ENCODE peak calls at places on chromosome 17, in five cellular contexts. C is mesenchymal stem cell, U is IMR-90, B is neuronal stem cell, Y is H1. X is an unnamed sample.

GRCh38 chr17:2068589-2069051 is 13.7 kb downstream of the HIC1 start:
- DNase-seq in Y (no peak), C (peak), U (peak), B (no peak), X (no peak)

GRCh38 chr17:61443475-61443882 is 8.7 kb upstream of the TBX4 start:
- DNase-seq in U (no peak), B (no peak), Y (peak), C (no peak), X (peak)

GRCh38 chr17:17757391-17757791 is 76.1 kb downstream of the RAI1 start:
- DNase-seq in B (no peak), U (no peak), Y (no peak), C (no peak), X (no peak)

GRCh38 chr17:69357701-69358100 is 30.8 kb upstream of the ABCA5 start:
- DNase-seq in U (no peak), C (no peak), B (no peak), Y (no peak), X (no peak)

GRCh38 chr17:2634361-2634960 is 41.0 kb downstream of the PAFAH1B1 start:
- DNase-seq in B (no peak), Y (no peak), U (peak), C (peak), X (peak)

GRCh38 chr17:4827399-4827798 is 5.7 kb upstream of the MINK1 start:
- DNase-seq in U (no peak), C (no peak), B (no peak), Y (no peak), X (no peak)

GRCh38 chr17:79954281-79955166 is 81.1 kb downstream of the TBC1D16 start:
- DNase-seq in U (no peak), B (no peak), Y (no peak), C (no peak), X (peak)

GRCh38 chr17:82458885-82459424 is 414 bp downstream of the NARF start:
- DNase-seq in U (peak), C (peak), B (no peak), Y (no peak), X (no peak)

GRCh38 chr17:48194097-48194550 is 86.6 kb downstream of the SNX11 start:
- DNase-seq in B (no peak), C (peak), U (peak), Y (no peak), X (no peak)

GRCh38 chr17:19238167-19238505 is 970 bp downstream of the EPN2 start:
- DNase-seq in Y (peak), U (no peak), B (peak), C (peak), X (peak)

GRCh38 chr17:18002171-18002570 is 29.5 kb downstream of the DRC3 start:
- DNase-seq in C (peak), B (no peak), Y (no peak), U (peak), X (no peak)

GRCh38 chr17:45256114-45256966 is 5.6 kb downstream of the SPATA32 start:
- DNase-seq in C (no peak), B (no peak), Y (no peak), U (no peak), X (peak)

GRCh38 chr17:58325289-58325726 is 3.3 kb downstream of the TSPOAP1 start:
- DNase-seq in B (no peak), U (no peak), Y (peak), C (no peak), X (peak)

GRCh38 chr17:15742921-15743320 is 10.8 kb downstream of the TBC1D26 start:
- DNase-seq in B (no peak), Y (no peak), U (no peak), C (no peak), X (no peak)

GRCh38 chr17:63222655-63223054 is 223.5 kb downstream of the CYB561 start:
- DNase-seq in Y (no peak), U (peak), C (peak), B (no peak), X (no peak)

GRCh38 chr17:47729486-47729885 is 3.5 kb upstream of the TBX21 start:
- DNase-seq in U (no peak), B (no peak), Y (no peak), C (no peak), X (peak)

GRCh38 chr17:17738901-17739300 is 57.6 kb downstream of the RAI1 start:
- DNase-seq in Y (no peak), U (no peak), B (no peak), C (peak), X (no peak)

DNA sequence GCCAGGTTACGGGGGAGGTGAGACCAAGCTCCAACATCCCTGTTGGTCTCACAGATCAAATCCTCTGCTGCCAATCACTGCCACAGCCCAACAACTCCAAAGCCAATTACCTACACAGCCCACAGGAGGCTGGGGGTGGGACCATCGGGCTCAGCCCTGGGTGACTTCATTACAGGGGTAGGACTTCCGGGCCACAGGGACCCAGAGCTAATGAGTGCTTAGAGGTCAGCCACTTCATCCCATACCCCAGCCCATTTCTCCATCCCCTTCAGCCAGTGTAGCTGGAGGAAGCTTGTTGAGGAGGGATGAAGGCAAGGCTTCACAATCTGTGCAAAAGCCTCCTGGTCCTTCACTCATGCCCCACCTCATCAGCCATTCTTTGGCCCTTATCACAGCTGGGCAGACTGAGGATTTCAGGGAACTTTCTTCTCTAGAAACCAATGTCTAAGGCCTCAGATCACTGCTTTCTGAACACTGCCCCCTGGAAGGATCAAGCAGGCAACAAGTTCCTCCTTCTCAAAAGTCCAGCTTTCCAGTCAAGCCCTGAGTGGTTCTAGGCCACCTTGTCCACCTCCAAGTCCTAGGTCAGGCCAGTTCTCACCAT is 5.8 kb downstream of the FOXN1 start:
- DNase-seq in C (no peak), Y (no peak), U (no peak), B (no peak), X (no peak)
- H2BK15ac ChIP-seq in C (no peak), Y (no peak), U (no peak), B (no peak), X (no peak)

GRCh38 chr17:80960797-80961452 is 30.7 kb upstream of the CHMP6 start:
- DNase-seq in C (no peak), B (no peak), Y (no peak), U (no peak), X (no peak)

GRCh38 chr17:80959330-80960036 is 32.2 kb upstream of the CHMP6 start:
- DNase-seq in Y (no peak), U (peak), C (no peak), B (no peak), X (no peak)

GRCh38 chr17:80961516-80961915 is 30.1 kb upstream of the CHMP6 start:
- DNase-seq in U (no peak), B (no peak), C (no peak), Y (no peak), X (no peak)

GRCh38 chr17:80961931-80962330 is 29.7 kb upstream of the CHMP6 start:
- DNase-seq in B (no peak), Y (no peak), C (no peak), U (no peak), X (no peak)

GRCh38 chr17:80960037-80960796 is 31.4 kb upstream of the CHMP6 start:
- DNase-seq in B (no peak), U (no peak), Y (no peak), C (no peak), X (no peak)
- H3K9ac ChIP-seq in B (peak), U (peak), Y (no peak), C (peak), X (no peak)

GRCh38 chr17:75983501-75984181 is 4.6 kb downstream of the TEN1 start:
- DNase-seq in C (no peak), Y (peak), U (no peak), B (no peak), X (peak)
- H2BK15ac ChIP-seq in C (no peak), Y (peak), U (no peak), B (no peak), X (no peak)

GRCh38 chr17:77782611-77783010 is 175.9 kb upstream of the TNRC6C start:
- DNase-seq in Y (no peak), U (no peak), C (no peak), B (no peak), X (no peak)

GRCh38 chr17:77785526-77785925 is 173.0 kb upstream of the TNRC6C start:
- DNase-seq in U (no peak), Y (no peak), B (no peak), C (no peak), X (no peak)

GRCh38 chr17:77786740-77787505 is 171.6 kb upstream of the TNRC6C start:
- DNase-seq in U (no peak), C (no peak), B (no peak), Y (peak), X (peak)

GRCh38 chr17:77783991-77784820 is 174.3 kb upstream of the TNRC6C start:
- DNase-seq in B (no peak), U (no peak), C (no peak), Y (no peak), X (no peak)

GRCh38 chr17:77786090-77786489 is 172.4 kb upstream of the TNRC6C start:
- DNase-seq in U (no peak), C (no peak), B (no peak), Y (no peak), X (no peak)
- H3K9ac ChIP-seq in U (no peak), C (no peak), B (no peak), Y (no peak), X (no peak)

GRCh38 chr17:76447931-76448652 is 4.9 kb downstream of the UBE2O start:
- DNase-seq in B (no peak), C (peak), Y (no peak), U (peak), X (no peak)

GRCh38 chr17:76442341-76443338 is 10.3 kb downstream of the UBE2O start:
- DNase-seq in U (peak), C (peak), Y (no peak), B (no peak), X (no peak)

GRCh38 chr17:76444518-76445311 is 8.2 kb downstream of the UBE2O start:
- DNase-seq in Y (no peak), U (peak), C (peak), B (no peak), X (peak)

GRCh38 chr17:76446449-76447231 is 6.3 kb downstream of the UBE2O start:
- DNase-seq in U (peak), B (no peak), C (peak), Y (no peak), X (peak)

GRCh38 chr17:76445697-76446448 is 7.1 kb downstream of the UBE2O start:
- DNase-seq in B (no peak), C (peak), Y (no peak), U (no peak), X (no peak)
- H2BK15ac ChIP-seq in B (no peak), C (peak), Y (no peak), U (peak), X (no peak)

GRCh38 chr17:78780335-78780734 is 1.7 kb downstream of the CYTH1 start:
- DNase-seq in C (no peak), B (no peak), Y (no peak), U (no peak), X (no peak)
- H3K9ac ChIP-seq in C (peak), B (no peak), Y (no peak), U (no peak), X (no peak)

GRCh38 chr17:34397265-34397664 is 34.2 kb upstream of the CCL1 start:
- DNase-seq in Y (no peak), U (no peak), C (no peak), B (no peak), X (no peak)
- H2BK15ac ChIP-seq in Y (no peak), U (no peak), C (no peak), B (no peak), X (no peak)

GRCh38 chr17:41771389-41772206 is 14.9 kb downstream of the JUP start:
- DNase-seq in C (no peak), B (no peak), Y (no peak), U (no peak), X (no peak)
- H3K9ac ChIP-seq in C (no peak), B (peak), Y (no peak), U (no peak), X (no peak)

GRCh38 chr17:42803074-42803883 is 4.6 kb downstream of the CNTD1 start:
- DNase-seq in C (peak), U (peak), Y (no peak), B (no peak), X (no peak)
- H2BK15ac ChIP-seq in C (no peak), U (no peak), Y (no peak), B (no peak), X (no peak)

X was measured in H9.